ENCODE peak calls at places on chromosomes 1 and 21, in five cellular contexts. One of them, this sample, is unnamed.

GRCh38 chr1:56803561-56804156 is 15.5 kb downstream of the FYB2 start:
- DNase-seq in OCI-LY7: peak; percentile 24
- DNase-seq in vagina: no peak
- DNase-seq in neural progenitor cell: peak; percentile 78
- DNase-seq in psoas muscle: no peak
- DNase-seq in this sample: peak; percentile 61

GRCh38 chr1:68796888-68797287 is 300.0 kb upstream of the DEPDC1 start:
- DNase-seq in OCI-LY7: no peak
- DNase-seq in vagina: no peak
- DNase-seq in neural progenitor cell: no peak
- DNase-seq in psoas muscle: no peak
- DNase-seq in this sample: no peak

GRCh38 chr1:24267003-24267402 is 52.2 kb upstream of the GRHL3 start:
- DNase-seq in OCI-LY7: no peak
- DNase-seq in vagina: no peak
- DNase-seq in neural progenitor cell: no peak
- DNase-seq in psoas muscle: no peak
- DNase-seq in this sample: no peak

GRCh38 chr21:28636988-28637691 is 355.5 kb downstream of the LTN1 start:
- DNase-seq in OCI-LY7: no peak
- DNase-seq in vagina: no peak
- DNase-seq in neural progenitor cell: no peak
- DNase-seq in psoas muscle: no peak
- DNase-seq in this sample: no peak

GRCh38 chr1:205947024-205947423 is 3.8 kb upstream of the SLC26A9 start:
- DNase-seq in OCI-LY7: no peak
- DNase-seq in vagina: no peak
- DNase-seq in neural progenitor cell: no peak
- DNase-seq in psoas muscle: peak; percentile 66
- DNase-seq in this sample: peak; percentile 89

GRCh38 chr1:172628416-172628815 is 30.5 kb upstream of the FASLG start:
- DNase-seq in OCI-LY7: no peak
- DNase-seq in vagina: no peak
- DNase-seq in neural progenitor cell: no peak
- DNase-seq in psoas muscle: no peak
- DNase-seq in this sample: no peak

GRCh38 chr1:229186373-229187056 is 84.4 kb upstream of the RAB4A start:
- DNase-seq in OCI-LY7: no peak
- DNase-seq in vagina: no peak
- DNase-seq in neural progenitor cell: no peak
- DNase-seq in psoas muscle: no peak
- DNase-seq in this sample: no peak

GRCh38 chr1:62926681-62927252 is 142.8 kb downstream of the ATG4C start:
- DNase-seq in OCI-LY7: no peak
- DNase-seq in vagina: no peak
- DNase-seq in neural progenitor cell: no peak
- DNase-seq in psoas muscle: no peak
- DNase-seq in this sample: no peak

GRCh38 chr1:170284425-170284824 is 138.7 kb downstream of the NTMT2 start:
- DNase-seq in OCI-LY7: no peak
- DNase-seq in vagina: no peak
- DNase-seq in neural progenitor cell: no peak
- DNase-seq in psoas muscle: no peak
- DNase-seq in this sample: no peak

GRCh38 chr1:199007423-199007822 is 368.6 kb downstream of the PTPRC start:
- DNase-seq in OCI-LY7: no peak
- DNase-seq in vagina: no peak
- DNase-seq in neural progenitor cell: no peak
- DNase-seq in psoas muscle: no peak
- DNase-seq in this sample: no peak

GRCh38 chr1:41662061-41662655 is 177.7 kb upstream of the EDN2 start:
- DNase-seq in OCI-LY7: no peak
- DNase-seq in vagina: no peak
- DNase-seq in neural progenitor cell: peak; percentile 84
- DNase-seq in psoas muscle: peak; percentile 78
- DNase-seq in this sample: peak; percentile 76

DNA sequence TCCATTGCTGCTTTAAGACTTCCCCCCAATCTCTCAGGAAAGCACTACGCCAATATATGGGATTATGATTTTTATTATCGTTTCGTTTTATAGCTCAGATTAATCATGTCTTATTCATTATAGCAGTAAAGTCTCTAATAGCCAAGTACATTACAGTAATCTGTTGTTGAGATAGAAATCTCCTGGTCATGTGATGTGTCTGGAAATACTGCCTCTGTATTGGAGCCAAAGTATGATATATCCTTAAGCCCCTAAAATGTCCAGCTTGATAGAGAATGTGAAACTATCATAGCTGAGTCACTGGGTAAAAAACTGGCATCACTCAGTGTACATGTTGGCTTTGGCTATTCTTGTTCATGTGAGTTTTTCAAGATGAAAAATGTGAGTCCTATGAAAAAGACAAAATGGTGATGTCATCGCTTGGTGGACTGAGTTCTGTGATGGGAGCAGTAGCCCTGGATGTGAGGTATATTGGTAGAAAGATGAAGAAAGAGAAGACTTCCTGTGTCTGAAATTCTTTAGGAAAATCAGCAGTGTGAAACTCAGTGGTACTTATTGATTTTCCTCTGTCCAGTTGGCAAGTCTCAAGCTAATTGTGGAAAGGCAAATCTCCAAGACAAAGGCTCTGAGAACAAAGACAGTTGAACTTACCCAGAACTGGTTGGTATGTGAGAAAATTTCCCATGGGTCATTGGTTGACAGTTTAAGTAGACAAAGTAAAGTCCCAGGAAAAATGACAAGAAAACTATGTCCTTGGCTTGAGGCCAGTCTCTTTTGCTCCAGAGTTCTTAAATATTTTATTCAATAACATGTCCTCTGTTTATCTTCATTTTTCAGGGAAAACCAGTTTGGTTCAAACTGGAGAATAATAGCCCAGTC is 76.2 kb downstream of the BRINP2 start:
- DNase-seq in OCI-LY7: no peak
- DNase-seq in vagina: no peak
- DNase-seq in neural progenitor cell: peak; percentile 28
- DNase-seq in psoas muscle: no peak
- DNase-seq in this sample: no peak
- H3K27ac ChIP-seq in OCI-LY7: no peak overlapping the region
- H3K27ac ChIP-seq in vagina: no peak overlapping the region
- H3K27ac ChIP-seq in neural progenitor cell: no peak overlapping the region
- H3K27ac ChIP-seq in psoas muscle: no peak overlapping the region
- H3K27ac ChIP-seq in this sample: no peak overlapping the region

GRCh38 chr1:10720635-10721034 is 75.8 kb downstream of the CASZ1 start:
- DNase-seq in OCI-LY7: no peak
- DNase-seq in vagina: no peak
- DNase-seq in neural progenitor cell: no peak
- DNase-seq in psoas muscle: no peak
- DNase-seq in this sample: no peak
- H3K4me1 ChIP-seq in OCI-LY7: no peaks in the 10 kb centered on the region
- H3K4me1 ChIP-seq in vagina: peaks cover 22% of the 10 kb centered on the region
- H3K4me1 ChIP-seq in neural progenitor cell: peaks cover 40% of the 10 kb centered on the region
- H3K4me1 ChIP-seq in psoas muscle: peaks cover 73% of the 10 kb centered on the region
- H3K4me1 ChIP-seq in this sample: peaks cover 17% of the 10 kb centered on the region

DNA sequence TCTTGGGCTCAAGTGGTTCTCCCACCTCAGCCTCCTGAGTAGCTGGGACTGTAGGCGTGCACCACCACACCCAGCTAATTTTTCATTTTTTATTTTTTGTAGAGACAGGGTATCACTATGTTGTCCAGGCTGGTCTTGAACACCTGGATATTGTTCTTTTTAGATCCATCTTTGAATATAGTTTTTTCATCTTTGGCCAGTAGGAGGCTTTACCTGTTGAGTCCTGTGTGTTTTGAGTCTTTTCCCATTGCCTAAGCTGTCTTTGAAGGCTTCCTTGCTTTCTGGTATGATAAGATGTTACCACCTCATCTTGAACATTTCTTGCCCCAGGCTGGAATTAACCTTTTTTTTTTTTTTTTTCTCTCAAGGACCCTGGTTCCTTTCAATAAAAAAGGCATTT is 387.8 kb upstream of the RUNX1 start:
- DNase-seq in OCI-LY7: peak; percentile 4
- DNase-seq in vagina: no peak
- DNase-seq in neural progenitor cell: no peak
- DNase-seq in psoas muscle: no peak
- DNase-seq in this sample: no peak
- TF ChIP-seq CTCF in OCI-LY7: peak; percentile 53
- TF ChIP-seq CTCF in vagina: no peak
- TF ChIP-seq CTCF in neural progenitor cell: no peak
- TF ChIP-seq CTCF in psoas muscle: no peak
- TF ChIP-seq CTCF in this sample: no peak

GRCh38 chr1:235112297-235113182 is 16.1 kb downstream of the TOMM20 start:
- DNase-seq in OCI-LY7: no peak
- DNase-seq in vagina: no peak
- DNase-seq in neural progenitor cell: no peak
- DNase-seq in psoas muscle: no peak
- DNase-seq in this sample: no peak
- H3K27ac ChIP-seq in OCI-LY7: no peak overlapping the region
- H3K27ac ChIP-seq in vagina: no peak overlapping the region
- H3K27ac ChIP-seq in neural progenitor cell: no peak overlapping the region
- H3K27ac ChIP-seq in psoas muscle: no peak overlapping the region
- H3K27ac ChIP-seq in this sample: no peak overlapping the region

GRCh38 chr1:226406401-226406881 is 1.5 kb downstream of the PARP1 start:
- DNase-seq in OCI-LY7: peak; percentile 77
- DNase-seq in vagina: no peak
- DNase-seq in neural progenitor cell: peak; percentile 6
- DNase-seq in psoas muscle: no peak
- DNase-seq in this sample: no peak
- H3K4me1 ChIP-seq in OCI-LY7: peaks cover 54% of the 10 kb centered on the region
- H3K4me1 ChIP-seq in vagina: peaks cover 55% of the 10 kb centered on the region
- H3K4me1 ChIP-seq in neural progenitor cell: peaks cover 39% of the 10 kb centered on the region
- H3K4me1 ChIP-seq in psoas muscle: peaks cover 45% of the 10 kb centered on the region
- H3K4me1 ChIP-seq in this sample: peaks cover 27% of the 10 kb centered on the region

GRCh38 chr1:201021333-201022177 is 2.0 kb downstream of the KIF21B start:
- DNase-seq in OCI-LY7: peak; percentile 79
- DNase-seq in vagina: no peak
- DNase-seq in neural progenitor cell: peak; percentile 44
- DNase-seq in psoas muscle: no peak
- DNase-seq in this sample: no peak

GRCh38 chr1:201022178-201022823 is 1.2 kb downstream of the KIF21B start:
- DNase-seq in OCI-LY7: peak; percentile 25
- DNase-seq in vagina: no peak
- DNase-seq in neural progenitor cell: no peak
- DNase-seq in psoas muscle: no peak
- DNase-seq in this sample: no peak

GRCh38 chr1:201024251-201024998 is 911 bp upstream of the KIF21B start:
- DNase-seq in OCI-LY7: no peak
- DNase-seq in vagina: no peak
- DNase-seq in neural progenitor cell: peak; percentile 37
- DNase-seq in psoas muscle: no peak
- DNase-seq in this sample: no peak

GRCh38 chr1:201023517-201023902 is at the start of gene KIF21B:
- DNase-seq in OCI-LY7: peak; percentile 92
- DNase-seq in vagina: no peak
- DNase-seq in neural progenitor cell: peak; percentile 96
- DNase-seq in psoas muscle: peak; percentile 89
- DNase-seq in this sample: peak; percentile 79

DNA sequence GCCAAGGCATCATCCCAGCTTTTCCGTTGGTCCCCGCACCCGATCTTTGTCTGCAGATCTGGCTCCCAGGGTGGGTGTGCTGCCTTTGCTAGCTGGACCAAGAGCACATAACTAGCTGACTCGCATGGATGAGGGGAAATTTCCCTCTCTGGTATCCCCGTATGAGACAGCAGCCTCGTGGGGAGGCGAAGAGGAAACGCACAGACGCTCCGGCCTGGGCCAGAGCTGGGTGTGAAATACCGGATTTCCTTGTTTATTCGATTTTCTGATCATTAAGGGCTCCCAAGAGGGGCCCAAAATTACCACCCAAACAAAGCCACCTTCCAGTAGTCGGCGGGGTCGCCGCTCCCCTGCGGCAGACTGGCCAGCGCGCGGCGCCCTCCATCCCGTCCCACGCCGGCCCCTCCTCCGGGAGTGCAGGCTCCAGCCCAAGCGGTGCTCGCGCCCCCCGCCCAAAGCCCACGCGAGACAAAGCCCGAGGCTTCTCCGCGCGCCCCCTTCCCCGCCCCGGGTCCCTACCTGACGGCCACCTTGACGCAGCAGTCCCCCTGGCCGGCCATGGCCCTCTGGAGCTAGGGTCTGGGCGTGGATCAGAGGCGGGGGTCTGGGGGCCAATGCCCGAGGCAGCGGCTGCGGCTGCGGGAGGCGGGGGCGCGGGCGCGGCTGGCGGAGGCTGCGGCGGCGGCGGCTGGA is 544 bp downstream of the KIF21B start:
- DNase-seq in OCI-LY7: peak; percentile 70
- DNase-seq in vagina: no peak
- DNase-seq in neural progenitor cell: peak; percentile 41
- DNase-seq in psoas muscle: no peak
- DNase-seq in this sample: no peak
- TF ChIP-seq CTCF in OCI-LY7: peak; percentile 59
- TF ChIP-seq CTCF in vagina: no peak
- TF ChIP-seq CTCF in neural progenitor cell: peak; percentile 34
- TF ChIP-seq CTCF in psoas muscle: no peak
- TF ChIP-seq CTCF in this sample: no peak

GRCh38 chr1:116912846-116913245 is 3.1 kb downstream of the PTGFRN start:
- DNase-seq in OCI-LY7: no peak
- DNase-seq in vagina: peak; percentile 49
- DNase-seq in neural progenitor cell: no peak
- DNase-seq in psoas muscle: no peak
- DNase-seq in this sample: no peak
- H3K27ac ChIP-seq in OCI-LY7: no peak overlapping the region
- H3K27ac ChIP-seq in vagina: no peak overlapping the region
- H3K27ac ChIP-seq in neural progenitor cell: no peak overlapping the region
- H3K27ac ChIP-seq in psoas muscle: no peak overlapping the region
- H3K27ac ChIP-seq in this sample: no peak overlapping the region

DNA sequence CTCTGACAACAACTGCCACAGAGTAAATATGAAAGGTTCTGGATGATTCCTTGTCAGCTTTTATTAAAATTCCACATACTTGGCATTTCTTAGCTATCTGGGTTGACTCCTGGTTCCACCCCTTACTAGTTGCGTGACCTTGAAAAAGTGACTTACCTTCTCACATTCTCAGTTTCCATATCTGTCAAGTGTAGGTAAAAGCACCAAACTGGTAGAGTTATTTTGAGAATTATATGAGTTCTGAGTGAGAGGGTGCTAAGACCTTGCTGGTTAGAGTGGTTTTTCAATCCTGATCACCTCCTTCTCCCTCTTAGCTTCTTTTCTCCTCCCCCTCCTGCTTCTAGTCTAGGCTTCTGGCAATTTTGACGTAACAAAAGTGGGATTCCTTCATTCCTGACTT is 83.4 kb upstream of the ABCD3 start:
- DNase-seq in OCI-LY7: no peak
- DNase-seq in vagina: no peak
- DNase-seq in neural progenitor cell: no peak
- DNase-seq in psoas muscle: no peak
- DNase-seq in this sample: no peak
- H3K4me1 ChIP-seq in OCI-LY7: no peaks in the 10 kb centered on the region
- H3K4me1 ChIP-seq in vagina: no peaks in the 10 kb centered on the region
- H3K4me1 ChIP-seq in neural progenitor cell: no peaks in the 10 kb centered on the region
- H3K4me1 ChIP-seq in psoas muscle: peaks cover 8% of the 10 kb centered on the region
- H3K4me1 ChIP-seq in this sample: peaks cover 13% of the 10 kb centered on the region

This sample was measured in thyroid gland.